ENCODE peak calls at places on chromosomes 2 and 18, in eight cellular contexts. One of them, this sample, is unnamed.

GRCh38 chr2:232480201-232481190 is 7.1 kb downstream of the ECEL1 start:
- DNase-seq in dermis microvascular lymphatic vessel endothelial cell: no peak
- DNase-seq in SW 1271: no peak
- DNase-seq in ecto neural progenitor cell: no peak
- DNase-seq in NCI-H187 treated with DMSO at 0.1 percent for 48 hours: no peak
- DNase-seq in NCI-H460: no peak
- DNase-seq in NCI-H446 treated with DMSO at 0.1 percent for 48 hours: no peak
- DNase-seq in endothelial cell: no peak
- DNase-seq in this sample: no peak

GRCh38 chr18:78393463-78393862 is 586.2 kb upstream of the SALL3 start:
- DNase-seq in dermis microvascular lymphatic vessel endothelial cell: no peak
- DNase-seq in SW 1271: no peak
- DNase-seq in ecto neural progenitor cell: no peak
- DNase-seq in NCI-H187 treated with DMSO at 0.1 percent for 48 hours: no peak
- DNase-seq in NCI-H460: no peak
- DNase-seq in NCI-H446 treated with DMSO at 0.1 percent for 48 hours: no peak
- DNase-seq in endothelial cell: no peak
- DNase-seq in this sample: no peak

GRCh38 chr2:70777450-70777849 is 9.4 kb upstream of the ADD2 start:
- DNase-seq in dermis microvascular lymphatic vessel endothelial cell: peak
- DNase-seq in SW 1271: no peak
- DNase-seq in ecto neural progenitor cell: no peak
- DNase-seq in NCI-H187 treated with DMSO at 0.1 percent for 48 hours: no peak
- DNase-seq in NCI-H460: no peak
- DNase-seq in NCI-H446 treated with DMSO at 0.1 percent for 48 hours: no peak
- DNase-seq in endothelial cell: no peak
- DNase-seq in this sample: peak

GRCh38 chr18:32372381-32373061 is 98.2 kb downstream of the GAREM1 start:
- DNase-seq in dermis microvascular lymphatic vessel endothelial cell: no peak
- DNase-seq in SW 1271: no peak
- DNase-seq in ecto neural progenitor cell: no peak
- DNase-seq in NCI-H187 treated with DMSO at 0.1 percent for 48 hours: no peak
- DNase-seq in NCI-H460: peak
- DNase-seq in NCI-H446 treated with DMSO at 0.1 percent for 48 hours: no peak
- DNase-seq in endothelial cell: no peak
- DNase-seq in this sample: peak

GRCh38 chr2:72827495-72827894 is 1.7 kb upstream of the EXOC6B start:
- DNase-seq in dermis microvascular lymphatic vessel endothelial cell: no peak
- DNase-seq in SW 1271: no peak
- DNase-seq in ecto neural progenitor cell: no peak
- DNase-seq in NCI-H187 treated with DMSO at 0.1 percent for 48 hours: no peak
- DNase-seq in NCI-H460: no peak
- DNase-seq in NCI-H446 treated with DMSO at 0.1 percent for 48 hours: no peak
- DNase-seq in endothelial cell: no peak
- DNase-seq in this sample: no peak

GRCh38 chr2:9952286-9952737 is 819 bp downstream of the GRHL1 start:
- DNase-seq in dermis microvascular lymphatic vessel endothelial cell: no peak
- DNase-seq in SW 1271: no peak
- DNase-seq in ecto neural progenitor cell: no peak
- DNase-seq in NCI-H187 treated with DMSO at 0.1 percent for 48 hours: no peak
- DNase-seq in NCI-H460: no peak
- DNase-seq in NCI-H446 treated with DMSO at 0.1 percent for 48 hours: no peak
- DNase-seq in endothelial cell: no peak
- DNase-seq in this sample: no peak

GRCh38 chr2:63594622-63595021 is 5.9 kb downstream of the MDH1 start:
- DNase-seq in dermis microvascular lymphatic vessel endothelial cell: peak
- DNase-seq in SW 1271: no peak
- DNase-seq in ecto neural progenitor cell: no peak
- DNase-seq in NCI-H187 treated with DMSO at 0.1 percent for 48 hours: no peak
- DNase-seq in NCI-H460: no peak
- DNase-seq in NCI-H446 treated with DMSO at 0.1 percent for 48 hours: no peak
- DNase-seq in endothelial cell: no peak
- DNase-seq in this sample: no peak

GRCh38 chr18:8912348-8913057 is 190.0 kb upstream of the NDUFV2 start:
- DNase-seq in dermis microvascular lymphatic vessel endothelial cell: no peak
- DNase-seq in SW 1271: no peak
- DNase-seq in ecto neural progenitor cell: no peak
- DNase-seq in NCI-H187 treated with DMSO at 0.1 percent for 48 hours: peak
- DNase-seq in NCI-H460: no peak
- DNase-seq in NCI-H446 treated with DMSO at 0.1 percent for 48 hours: peak
- DNase-seq in endothelial cell: no peak
- DNase-seq in this sample: no peak

GRCh38 chr2:3526871-3527270 is 7.5 kb upstream of the ADI1 start:
- DNase-seq in dermis microvascular lymphatic vessel endothelial cell: no peak
- DNase-seq in SW 1271: no peak
- DNase-seq in ecto neural progenitor cell: no peak
- DNase-seq in NCI-H187 treated with DMSO at 0.1 percent for 48 hours: no peak
- DNase-seq in NCI-H460: no peak
- DNase-seq in NCI-H446 treated with DMSO at 0.1 percent for 48 hours: no peak
- DNase-seq in endothelial cell: no peak
- DNase-seq in this sample: no peak

GRCh38 chr2:32064021-32064678 is 794 bp downstream of the SPAST start:
- DNase-seq in dermis microvascular lymphatic vessel endothelial cell: peak
- DNase-seq in SW 1271: peak
- DNase-seq in ecto neural progenitor cell: no peak
- DNase-seq in NCI-H187 treated with DMSO at 0.1 percent for 48 hours: no peak
- DNase-seq in NCI-H460: no peak
- DNase-seq in NCI-H446 treated with DMSO at 0.1 percent for 48 hours: no peak
- DNase-seq in endothelial cell: no peak
- DNase-seq in this sample: peak

GRCh38 chr2:77604953-77605947 is 83.1 kb upstream of the LRRTM4 start:
- DNase-seq in dermis microvascular lymphatic vessel endothelial cell: no peak
- DNase-seq in SW 1271: no peak
- DNase-seq in ecto neural progenitor cell: no peak
- DNase-seq in NCI-H187 treated with DMSO at 0.1 percent for 48 hours: no peak
- DNase-seq in NCI-H460: no peak
- DNase-seq in NCI-H446 treated with DMSO at 0.1 percent for 48 hours: no peak
- DNase-seq in endothelial cell: no peak
- DNase-seq in this sample: no peak

GRCh38 chr2:180385601-180386201 is 378.6 kb upstream of the CWC22 start:
- DNase-seq in dermis microvascular lymphatic vessel endothelial cell: peak
- DNase-seq in SW 1271: no peak
- DNase-seq in ecto neural progenitor cell: no peak
- DNase-seq in NCI-H187 treated with DMSO at 0.1 percent for 48 hours: no peak
- DNase-seq in NCI-H460: no peak
- DNase-seq in NCI-H446 treated with DMSO at 0.1 percent for 48 hours: peak
- DNase-seq in endothelial cell: no peak
- DNase-seq in this sample: peak

This sample was measured in fibroblast of the aortic adventitia.